ENCODE peak calls at places on chromosome 16, in nine cellular contexts. O is colonic mucosa; L is HL-60; V is CD8-positive, alpha-beta T cell; A is chondrocyte; M is mammary epithelial cell; B is AG09309; W is fibroblast of lung; J is DND-41. S is an unnamed sample.

GRCh38 chr16:57446530-57447141 is 549 bp downstream of the CIAPIN1 start:
- DNase-seq in V (peak), A (no peak), L (no peak), O (peak), J (no peak), W (peak), M (peak), B (no peak), S (peak)

GRCh38 chr16:28061702-28062101 is 1.8 kb downstream of the GSG1L start:
- DNase-seq in L (no peak), W (no peak), M (no peak), J (no peak), A (no peak), B (no peak), V (no peak), O (no peak), S (no peak)

GRCh38 chr16:2511996-2512919 is 1.5 kb upstream of the ATP6V0C start:
- DNase-seq in B (no peak), O (no peak), M (no peak), J (no peak), W (no peak), L (no peak), V (no peak), A (no peak), S (no peak)

GRCh38 chr16:11050954-11051353 is 106.6 kb downstream of the CLEC16A start:
- DNase-seq in A (no peak), M (no peak), O (no peak), B (no peak), W (no peak), L (no peak), V (no peak), J (peak), S (no peak)

GRCh38 chr16:3112881-3113574 is 642 bp downstream of the ZNF205 start:
- DNase-seq in W (peak), M (no peak), B (no peak), V (no peak), O (no peak), J (no peak), L (no peak), A (no peak), S (no peak)

GRCh38 chr16:12558641-12559040 is 245.0 kb downstream of the CPPED1 start:
- DNase-seq in O (no peak), V (no peak), A (no peak), M (no peak), B (no peak), W (no peak), L (no peak), J (no peak), S (no peak)

GRCh38 chr16:48617711-48618148 is 7.8 kb upstream of the N4BP1 start:
- DNase-seq in W (peak), M (no peak), O (no peak), B (no peak), J (no peak), L (no peak), V (no peak), A (no peak), S (no peak)

GRCh38 chr16:51807551-51807950 is 656.5 kb upstream of the SALL1 start:
- DNase-seq in O (no peak), J (no peak), W (no peak), B (no peak), M (peak), A (no peak), V (no peak), L (no peak), S (no peak)

GRCh38 chr16:1771864-1772361 is 570 bp upstream of the NME3 start:
- DNase-seq in O (no peak), M (no peak), V (no peak), A (no peak), J (no peak), L (no peak), B (no peak), W (no peak), S (no peak)

GRCh38 chr16:73015612-73016487 is 32.1 kb downstream of the ZFHX3 start:
- DNase-seq in W (no peak), J (no peak), A (no peak), M (peak), L (peak), B (no peak), O (no peak), V (no peak), S (peak)

GRCh38 chr16:65523258-65523950 is 401.5 kb upstream of the CDH11 start:
- DNase-seq in W (no peak), J (no peak), L (no peak), M (no peak), A (no peak), V (no peak), B (no peak), O (no peak), S (no peak)

GRCh38 chr16:85027349-85027967 is at the start of gene KIAA0513:
- DNase-seq in V (peak), A (no peak), B (peak), J (peak), O (peak), W (peak), M (peak), L (peak), S (peak)

GRCh38 chr16:58219432-58219831 is 21.5 kb upstream of the CSNK2A2 start:
- DNase-seq in W (no peak), J (no peak), B (no peak), L (no peak), M (no peak), A (no peak), O (no peak), V (no peak), S (no peak)

GRCh38 chr16:28873543-28874201 is 4.6 kb upstream of the ATP2A1 start:
- DNase-seq in A (no peak), V (peak), M (no peak), W (no peak), L (no peak), J (peak), O (no peak), B (no peak), S (peak)

GRCh38 chr16:83117810-83118209 is 491.0 kb downstream of the CDH13 start:
- DNase-seq in O (no peak), L (no peak), W (no peak), M (no peak), V (no peak), B (no peak), A (no peak), J (no peak), S (no peak)

GRCh38 chr16:84038491-84038890 is 4.1 kb downstream of the SLC38A8 start:
- DNase-seq in A (no peak), B (no peak), O (no peak), L (no peak), M (no peak), V (no peak), J (no peak), W (no peak), S (no peak)

GRCh38 chr16:54326266-54326662 is 39.7 kb upstream of the IRX3 start:
- DNase-seq in V (no peak), L (no peak), A (no peak), W (no peak), B (no peak), M (no peak), J (no peak), O (no peak), S (no peak)

GRCh38 chr16:19130852-19131808 is 17.4 kb downstream of the ITPRIPL2 start:
- DNase-seq in W (peak), V (no peak), B (no peak), L (peak), M (no peak), A (no peak), O (peak), J (peak), S (no peak)

GRCh38 chr16:8663192-8664089 is 11.0 kb upstream of the ABAT start:
- DNase-seq in O (no peak), V (no peak), J (no peak), B (no peak), L (no peak), M (no peak), A (no peak), W (no peak), S (no peak)

GRCh38 chr16:68069511-68070248 is 15.5 kb upstream of the NFATC3 start:
- DNase-seq in L (no peak), A (peak), M (no peak), V (peak), W (no peak), B (no peak), O (peak), J (peak), S (no peak)

GRCh38 chr16:54649846-54650245 is 280.8 kb upstream of the IRX5 start:
- DNase-seq in M (no peak), A (no peak), V (no peak), J (no peak), L (no peak), O (no peak), W (no peak), B (no peak), S (no peak)

GRCh38 chr16:59593256-59593655 is 859.1 kb upstream of the GOT2 start:
- DNase-seq in W (peak), J (no peak), M (peak), B (peak), A (no peak), V (no peak), L (no peak), O (no peak), S (no peak)

GRCh38 chr16:56743840-56744239 is 13.9 kb downstream of the NUP93 start:
- DNase-seq in L (no peak), V (no peak), W (peak), J (no peak), O (no peak), B (no peak), A (no peak), M (peak), S (no peak)

GRCh38 chr16:66588981-66589713 is 9.9 kb downstream of the CMTM2 start:
- DNase-seq in W (peak), L (peak), M (peak), J (peak), O (peak), V (peak), B (no peak), A (no peak), S (peak)

GRCh38 chr16:84650062-84650991 is 2.0 kb downstream of the KLHL36 start:
- DNase-seq in O (no peak), A (no peak), L (no peak), V (no peak), W (peak), B (peak), J (no peak), M (peak), S (no peak)

GRCh38 chr16:57600048-57600835 is 28.2 kb upstream of the ADGRG1 start:
- DNase-seq in V (no peak), O (peak), M (peak), J (peak), A (peak), B (no peak), L (no peak), W (peak), S (peak)

GRCh38 chr16:56855936-56856335 is 9.1 kb upstream of the SLC12A3 start:
- DNase-seq in O (no peak), A (no peak), J (no peak), W (no peak), M (no peak), B (no peak), L (no peak), V (no peak), S (no peak)

GRCh38 chr16:72501739-72502653 is 330.0 kb upstream of the PMFBP1 start:
- DNase-seq in A (no peak), J (peak), B (peak), O (peak), W (peak), L (peak), V (peak), M (peak), S (peak)

GRCh38 chr16:72198021-72198420 is 26.1 kb upstream of the PMFBP1 start:
- DNase-seq in O (no peak), M (no peak), A (no peak), L (no peak), B (peak), W (peak), J (no peak), V (no peak), S (no peak)

GRCh38 chr16:1002399-1003161 is 21.0 kb downstream of the SOX8 start:
- DNase-seq in A (no peak), J (no peak), M (peak), O (peak), V (peak), B (peak), L (no peak), W (peak), S (no peak)

GRCh38 chr16:57091990-57092785 is at the start of gene CPNE2:
- DNase-seq in L (peak), B (no peak), O (peak), A (no peak), W (peak), M (no peak), J (peak), V (no peak), S (peak)

GRCh38 chr16:81679721-81680430 is 99.2 kb upstream of the PLCG2 start:
- DNase-seq in W (no peak), J (no peak), V (no peak), M (no peak), O (no peak), B (no peak), A (no peak), L (no peak), S (no peak)

GRCh38 chr16:57349212-57350031 is 9.2 kb upstream of the CCL22 start:
- DNase-seq in O (no peak), A (no peak), B (no peak), J (no peak), W (no peak), V (no peak), M (no peak), L (no peak), S (peak)

GRCh38 chr16:11511801-11512200 is 74.9 kb downstream of the LITAF start:
- DNase-seq in M (no peak), B (no peak), A (no peak), O (no peak), J (no peak), L (no peak), V (no peak), W (no peak), S (no peak)

GRCh38 chr16:1078579-1079021 is 6.1 kb downstream of the SSTR5 start:
- DNase-seq in M (peak), O (peak), W (peak), A (no peak), L (no peak), V (no peak), J (no peak), B (no peak), S (no peak)

GRCh38 chr16:73076291-73076959 is 28.5 kb upstream of the ZFHX3 start:
- DNase-seq in A (no peak), M (no peak), W (no peak), O (no peak), J (no peak), B (no peak), V (no peak), L (no peak), S (no peak)

GRCh38 chr16:1991588-1992474 is 2.1 kb downstream of the SYNGR3 start:
- DNase-seq in A (no peak), W (peak), M (peak), B (no peak), J (no peak), O (peak), L (peak), V (peak), S (peak)

GRCh38 chr16:17817260-17817659 is 346.5 kb upstream of the XYLT1 start:
- DNase-seq in B (peak), A (no peak), L (no peak), M (no peak), W (no peak), V (no peak), O (no peak), J (no peak), S (no peak)

GRCh38 chr16:19524356-19524865 is 669 bp downstream of the CCP110 start:
- DNase-seq in B (no peak), W (no peak), J (peak), L (no peak), M (peak), V (no peak), A (no peak), O (no peak), S (peak)

GRCh38 chr16:59605706-59606105 is 871.6 kb upstream of the GOT2 start:
- DNase-seq in A (no peak), L (no peak), W (no peak), B (no peak), O (no peak), M (peak), J (no peak), V (no peak), S (no peak)

GRCh38 chr16:87540072-87540976 is 47.5 kb upstream of the ZCCHC14 start:
- DNase-seq in A (no peak), L (no peak), B (no peak), M (no peak), O (no peak), W (no peak), V (no peak), J (no peak), S (no peak)

GRCh38 chr16:87541882-87542234 is 49.0 kb upstream of the ZCCHC14 start:
- DNase-seq in W (no peak), J (no peak), L (no peak), V (no peak), O (no peak), M (no peak), A (no peak), B (no peak), S (no peak)

GRCh38 chr16:87541004-87541881 is 48.4 kb upstream of the ZCCHC14 start:
- DNase-seq in A (no peak), L (no peak), J (no peak), M (no peak), V (no peak), O (peak), W (peak), B (no peak), S (no peak)

GRCh38 chr16:87542531-87543102 is 49.8 kb upstream of the ZCCHC14 start:
- DNase-seq in W (no peak), B (no peak), A (no peak), J (no peak), L (no peak), M (no peak), V (no peak), O (no peak), S (no peak)

GRCh38 chr16:87543436-87544191 is 50.8 kb upstream of the ZCCHC14 start:
- DNase-seq in B (no peak), W (no peak), L (no peak), A (no peak), O (no peak), V (no peak), J (no peak), M (no peak), S (no peak)
- TF ChIP-seq CTCF in B (no peak), W (no peak), L (no peak), A (no peak), O (no peak), V (no peak), J (no peak), M (no peak), S (no peak)

DNA sequence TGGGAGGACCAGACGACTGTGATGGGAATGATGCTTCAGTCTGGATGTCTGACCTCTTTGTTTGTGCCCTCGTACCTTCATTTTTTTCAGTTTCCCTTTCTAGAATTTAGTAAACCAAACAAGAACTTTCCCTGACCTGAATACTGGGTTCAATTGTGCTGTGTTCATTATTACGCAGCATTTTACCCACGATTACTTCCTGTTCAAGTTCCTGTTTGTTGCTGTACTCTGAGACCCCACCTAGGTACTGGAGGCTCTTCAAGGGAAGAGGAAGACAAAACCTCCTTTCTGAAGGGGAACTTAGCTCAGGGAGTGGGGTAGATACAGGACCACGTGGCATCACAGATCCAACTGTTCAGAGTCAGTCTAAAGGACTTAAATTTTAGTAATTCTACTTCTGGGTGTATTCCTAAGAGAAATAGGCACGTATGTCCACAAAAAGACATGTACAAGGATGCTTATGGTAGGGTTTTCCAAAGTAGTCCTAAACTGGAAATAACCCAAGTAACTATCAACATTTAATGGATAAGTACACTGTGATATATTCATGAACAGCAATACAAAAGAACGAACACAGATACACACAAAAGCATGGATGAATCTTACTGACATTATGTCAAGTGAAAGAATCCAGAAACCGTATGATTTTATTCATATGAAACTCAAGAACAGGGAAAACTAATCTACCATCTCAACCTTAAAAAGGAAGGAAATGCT is 9.1 kb upstream of the PRKCB start:
- DNase-seq in V (no peak), A (no peak), W (no peak), O (no peak), M (no peak), J (peak), B (no peak), L (peak), S (peak)
- TF ChIP-seq CTCF in V (no peak), A (no peak), W (no peak), O (no peak), M (no peak), J (no peak), B (no peak), L (no peak), S (no peak)

GRCh38 chr16:21614896-21615295 is 15.5 kb downstream of the METTL9 start:
- DNase-seq in W (no peak), A (no peak), B (no peak), O (no peak), M (no peak), L (no peak), J (no peak), V (no peak), S (no peak)
- TF ChIP-seq CTCF in W (no peak), A (peak), B (no peak), O (no peak), M (peak), L (no peak), J (peak), V (no peak), S (no peak)

DNA sequence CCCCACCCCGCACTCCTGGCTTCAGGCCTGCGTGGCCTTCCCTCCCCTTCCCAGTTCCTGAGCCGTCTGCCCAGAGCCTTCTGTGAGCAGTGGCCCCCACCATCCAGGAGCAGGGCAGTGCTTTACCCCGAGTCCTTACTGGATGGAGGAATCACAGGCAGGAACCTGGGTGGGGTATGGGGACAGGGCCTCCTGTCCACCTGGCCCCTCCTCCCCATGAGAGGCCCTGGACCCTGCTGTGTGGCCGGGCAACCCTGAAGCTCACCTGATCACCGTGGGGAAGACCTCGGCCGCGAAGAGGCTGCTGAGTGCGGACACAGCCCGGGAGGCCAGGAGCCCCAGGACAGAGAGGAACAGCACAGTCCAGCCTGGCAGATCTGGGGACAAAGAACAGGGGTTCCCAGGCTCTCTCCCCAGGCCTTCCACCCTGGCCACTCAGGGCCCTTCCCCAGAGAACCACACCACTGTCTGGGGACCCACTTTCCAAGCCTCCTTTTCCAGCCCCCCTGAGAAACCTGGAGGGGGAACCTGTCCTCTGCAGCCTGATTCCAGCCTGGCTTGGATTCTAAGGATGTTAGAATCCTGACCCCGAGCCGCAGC is 3.2 kb downstream of the SLC22A31 start:
- DNase-seq in W (no peak), L (no peak), J (no peak), A (no peak), M (no peak), V (no peak), B (no peak), O (no peak), S (no peak)
- TF ChIP-seq CTCF in W (no peak), L (no peak), J (no peak), A (no peak), M (no peak), V (no peak), B (no peak), O (no peak), S (no peak)

GRCh38 chr16:74304164-74304834 is 7.7 kb downstream of the PSMD7 start:
- DNase-seq in O (no peak), J (no peak), A (no peak), W (no peak), L (no peak), M (no peak), V (no peak), B (no peak), S (no peak)
- TF ChIP-seq CTCF in O (peak), J (peak), A (peak), W (peak), L (peak), M (peak), V (peak), B (peak), S (peak)